ENCODE peak calls at places on chromosomes 11 and 22, in five cellular contexts. One of them, this sample, is unnamed. For H3K4me1, the result is how much of the 10 kb centered on the place peaks cover.

GRCh38 chr11:109772846-109773400 is 320.3 kb upstream of the ZC3H12C start:
- DNase-seq in cardiac muscle cell: no peak
- DNase-seq in lower lobe of right lung: no peak
- DNase-seq in body of pancreas: peak
- DNase-seq in RWPE2: no peak
- DNase-seq in this sample: no peak

GRCh38 chr11:12694182-12694531 is 19.9 kb downstream of the TEAD1 start:
- DNase-seq in body of pancreas: peak
- DNase-seq in RWPE2: no peak
- DNase-seq in lower lobe of right lung: peak
- DNase-seq in cardiac muscle cell: no peak
- DNase-seq in this sample: no peak

GRCh38 chr11:62603771-62604170 is 2.1 kb upstream of the MTA2 start:
- DNase-seq in RWPE2: no peak
- DNase-seq in body of pancreas: no peak
- DNase-seq in cardiac muscle cell: no peak
- DNase-seq in lower lobe of right lung: no peak
- DNase-seq in this sample: no peak

GRCh38 chr11:126352934-126353801 is 2.3 kb upstream of the ST3GAL4 start:
- DNase-seq in lower lobe of right lung: no peak
- DNase-seq in RWPE2: peak
- DNase-seq in cardiac muscle cell: peak
- DNase-seq in body of pancreas: no peak
- DNase-seq in this sample: no peak

GRCh38 chr11:67270256-67271211 is 4.3 kb downstream of the GRK2 start:
- DNase-seq in RWPE2: peak
- DNase-seq in body of pancreas: peak
- DNase-seq in lower lobe of right lung: peak
- DNase-seq in cardiac muscle cell: peak
- DNase-seq in this sample: no peak

GRCh38 chr11:44002191-44003093 is 45.3 kb upstream of the ACCSL start:
- DNase-seq in cardiac muscle cell: no peak
- DNase-seq in body of pancreas: no peak
- DNase-seq in RWPE2: no peak
- DNase-seq in lower lobe of right lung: no peak
- DNase-seq in this sample: no peak

GRCh38 chr11:34449013-34449412 is 10.3 kb downstream of the CAT start:
- DNase-seq in body of pancreas: no peak
- DNase-seq in lower lobe of right lung: no peak
- DNase-seq in RWPE2: no peak
- DNase-seq in cardiac muscle cell: peak
- DNase-seq in this sample: no peak

GRCh38 chr11:117218133-117218915 is 13.5 kb downstream of the PCSK7 start:
- DNase-seq in lower lobe of right lung: peak
- DNase-seq in body of pancreas: peak
- DNase-seq in cardiac muscle cell: peak
- DNase-seq in RWPE2: peak
- DNase-seq in this sample: no peak

GRCh38 chr11:122441702-122442092 is 213.8 kb upstream of the UBASH3B start:
- DNase-seq in lower lobe of right lung: no peak
- DNase-seq in RWPE2: no peak
- DNase-seq in cardiac muscle cell: peak
- DNase-seq in body of pancreas: no peak
- DNase-seq in this sample: no peak

GRCh38 chr11:64735860-64736259 is 8.1 kb downstream of the RASGRP2 start:
- DNase-seq in cardiac muscle cell: no peak
- DNase-seq in RWPE2: no peak
- DNase-seq in lower lobe of right lung: no peak
- DNase-seq in body of pancreas: no peak
- DNase-seq in this sample: no peak

GRCh38 chr11:117490911-117491310 is 163.3 kb downstream of the CEP164 start:
- DNase-seq in body of pancreas: no peak
- DNase-seq in cardiac muscle cell: no peak
- DNase-seq in lower lobe of right lung: no peak
- DNase-seq in RWPE2: no peak
- DNase-seq in this sample: no peak

DNA sequence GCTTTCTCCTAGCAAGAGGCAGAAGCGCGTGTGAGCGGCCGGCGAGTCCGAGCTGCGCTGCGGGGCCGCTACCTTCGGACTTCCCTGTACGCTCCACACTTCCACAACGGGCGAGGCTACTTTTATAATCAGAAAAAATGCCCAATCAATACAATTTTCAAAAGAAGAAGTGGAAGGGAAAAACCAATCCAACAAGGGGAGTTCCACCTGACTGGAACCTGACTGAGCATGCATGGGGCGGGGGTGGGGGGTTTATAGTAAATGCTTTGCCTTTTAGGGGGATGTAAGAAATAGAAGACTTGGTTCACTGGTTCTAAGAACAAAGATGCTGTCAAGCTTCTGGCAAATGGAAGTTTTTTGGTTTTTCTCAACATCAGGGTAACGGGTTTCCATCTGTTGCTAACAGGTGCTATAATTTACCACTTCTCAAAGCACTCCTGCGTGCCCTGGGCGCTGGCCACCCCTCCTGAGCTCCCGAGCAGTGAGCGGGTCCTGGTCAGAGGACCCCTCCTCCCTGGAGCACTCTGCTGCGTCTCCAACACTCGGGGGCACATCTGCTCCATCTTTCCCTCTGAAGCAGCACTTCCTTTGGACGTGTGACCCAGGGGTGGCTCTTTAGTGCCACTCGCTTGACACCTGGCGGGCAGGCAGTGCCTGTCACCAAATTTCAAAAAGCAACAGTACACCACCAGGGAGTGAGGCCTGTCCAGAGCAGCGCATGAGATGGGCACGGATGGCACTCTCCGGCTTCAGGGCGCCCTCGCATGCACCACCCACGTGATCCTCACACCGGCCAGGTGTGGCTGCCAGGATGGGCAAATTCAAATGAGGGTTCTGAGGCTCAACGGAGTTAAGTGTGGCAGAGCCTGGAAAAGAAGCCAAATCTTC is 21.6 kb upstream of the BID start:
- DNase-seq in lower lobe of right lung: no peak
- DNase-seq in RWPE2: no peak
- DNase-seq in body of pancreas: no peak
- DNase-seq in cardiac muscle cell: no peak
- DNase-seq in this sample: no peak
- H3K4me1 ChIP-seq in lower lobe of right lung: under half
- H3K4me1 ChIP-seq in RWPE2: under half
- H3K4me1 ChIP-seq in body of pancreas: under half
- H3K4me1 ChIP-seq in cardiac muscle cell: under half
- H3K4me1 ChIP-seq in this sample: under half

GRCh38 chr11:66221726-66222236 is 46.7 kb upstream of the RAB1B start:
- DNase-seq in lower lobe of right lung: no peak
- DNase-seq in RWPE2: peak
- DNase-seq in body of pancreas: no peak
- DNase-seq in cardiac muscle cell: no peak
- DNase-seq in this sample: no peak
- H3K27ac ChIP-seq in lower lobe of right lung: no peak
- H3K27ac ChIP-seq in RWPE2: no peak
- H3K27ac ChIP-seq in body of pancreas: no peak
- H3K27ac ChIP-seq in cardiac muscle cell: no peak
- H3K27ac ChIP-seq in this sample: no peak

DNA sequence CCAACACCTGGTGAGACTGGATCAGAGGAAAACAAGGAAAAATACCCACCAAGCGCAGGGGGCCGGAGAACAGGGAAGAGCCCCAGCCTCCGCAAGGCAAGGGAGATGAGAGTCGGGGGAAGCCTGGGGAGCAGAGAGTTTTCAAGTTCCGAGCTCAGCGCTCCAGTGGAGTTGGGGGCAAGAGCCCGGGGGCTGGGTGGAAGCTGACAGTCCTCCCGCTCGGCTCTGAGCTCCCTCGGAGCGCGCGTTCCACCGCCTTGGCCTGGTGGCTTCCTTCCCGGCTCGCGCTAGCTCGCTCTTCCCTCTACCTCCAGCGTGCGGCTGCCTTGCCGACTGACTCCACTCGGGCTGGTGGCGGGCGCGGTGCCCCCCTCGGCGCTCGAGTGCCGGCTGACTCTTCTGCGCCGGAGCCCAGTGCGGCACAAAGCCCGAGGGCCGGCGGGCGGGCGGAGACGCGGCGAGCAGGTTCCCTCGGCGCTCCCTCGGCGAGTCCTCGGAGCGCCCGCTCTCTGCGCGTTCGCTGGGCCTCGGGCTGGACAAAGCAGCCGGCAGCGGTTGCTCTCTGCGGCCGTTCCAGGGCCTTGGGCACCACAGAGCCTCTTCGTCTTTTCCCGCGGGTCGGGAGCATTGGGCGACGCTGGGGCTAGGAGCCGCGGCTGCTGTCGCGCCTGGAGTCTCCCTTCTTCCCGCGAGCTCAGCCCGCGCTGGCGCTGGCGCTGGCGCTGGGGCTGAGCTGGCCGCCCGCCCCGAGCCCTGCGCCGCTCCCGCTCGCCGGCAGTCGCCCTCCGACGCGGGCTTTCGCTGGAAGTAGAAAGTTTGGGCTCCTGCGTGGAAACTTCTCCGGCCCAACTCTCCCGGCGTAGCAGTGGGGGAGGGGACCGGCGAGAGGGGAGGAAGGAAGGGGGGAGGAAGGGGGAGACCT is 1.0 kb downstream of the PAX6 start:
- DNase-seq in RWPE2: no peak
- DNase-seq in lower lobe of right lung: peak
- DNase-seq in cardiac muscle cell: peak
- DNase-seq in body of pancreas: peak
- DNase-seq in this sample: no peak
- H3K4me3 ChIP-seq in RWPE2: peak
- H3K4me3 ChIP-seq in lower lobe of right lung: peak
- H3K4me3 ChIP-seq in cardiac muscle cell: peak
- H3K4me3 ChIP-seq in body of pancreas: no peak
- H3K4me3 ChIP-seq in this sample: peak

GRCh38 chr11:128463386-128463829 is 124.0 kb downstream of the ETS1 start:
- DNase-seq in body of pancreas: no peak
- DNase-seq in RWPE2: no peak
- DNase-seq in cardiac muscle cell: peak
- DNase-seq in lower lobe of right lung: no peak
- DNase-seq in this sample: no peak
- H3K4me1 ChIP-seq in body of pancreas: under half
- H3K4me1 ChIP-seq in RWPE2: under half
- H3K4me1 ChIP-seq in cardiac muscle cell: under half
- H3K4me1 ChIP-seq in lower lobe of right lung: half or more
- H3K4me1 ChIP-seq in this sample: under half

GRCh38 chr11:10623797-10624761 is 55.6 kb upstream of the LYVE1 start:
- DNase-seq in lower lobe of right lung: peak
- DNase-seq in cardiac muscle cell: peak
- DNase-seq in RWPE2: no peak
- DNase-seq in body of pancreas: peak
- DNase-seq in this sample: peak
- H3K27ac ChIP-seq in lower lobe of right lung: peak
- H3K27ac ChIP-seq in cardiac muscle cell: no peak
- H3K27ac ChIP-seq in RWPE2: no peak
- H3K27ac ChIP-seq in body of pancreas: no peak
- H3K27ac ChIP-seq in this sample: no peak